ENCODE peak calls at places on chromosomes 5 and 9, in nine cellular contexts. One of them, this sample, is unnamed.

GRCh38 chr5:94707359-94707758 is 88.9 kb downstream of the SLF1 start:
- DNase-seq in PC-3: peak
- DNase-seq in RWPE1: no peak
- DNase-seq in left ventricle myocardium inferior: no peak
- DNase-seq in lung: no peak
- DNase-seq in HCT116: no peak
- DNase-seq in right atrium auricular region: no peak
- DNase-seq in heart right ventricle: no peak
- DNase-seq in osteoblast: no peak
- DNase-seq in this sample: no peak

GRCh38 chr5:57221049-57221568 is 47.2 kb downstream of the GPBP1 start:
- DNase-seq in PC-3: peak
- DNase-seq in RWPE1: peak
- DNase-seq in left ventricle myocardium inferior: no peak
- DNase-seq in lung: no peak
- DNase-seq in HCT116: peak
- DNase-seq in right atrium auricular region: no peak
- DNase-seq in heart right ventricle: no peak
- DNase-seq in osteoblast: peak
- DNase-seq in this sample: no peak

GRCh38 chr5:137395011-137395755 is 103.9 kb downstream of the SPOCK1 start:
- DNase-seq in PC-3: peak
- DNase-seq in RWPE1: peak
- DNase-seq in left ventricle myocardium inferior: no peak
- DNase-seq in lung: no peak
- DNase-seq in HCT116: no peak
- DNase-seq in right atrium auricular region: no peak
- DNase-seq in heart right ventricle: no peak
- DNase-seq in osteoblast: peak
- DNase-seq in this sample: no peak

GRCh38 chr5:176621661-176622079 is 8.7 kb downstream of the SNCB start:
- DNase-seq in PC-3: no peak
- DNase-seq in RWPE1: no peak
- DNase-seq in left ventricle myocardium inferior: no peak
- DNase-seq in lung: no peak
- DNase-seq in HCT116: no peak
- DNase-seq in right atrium auricular region: no peak
- DNase-seq in heart right ventricle: no peak
- DNase-seq in osteoblast: peak
- DNase-seq in this sample: no peak

GRCh38 chr5:1052641-1053390 is 44.2 kb downstream of the NKD2 start:
- DNase-seq in PC-3: no peak
- DNase-seq in RWPE1: no peak
- DNase-seq in left ventricle myocardium inferior: peak
- DNase-seq in lung: no peak
- DNase-seq in HCT116: no peak
- DNase-seq in right atrium auricular region: no peak
- DNase-seq in heart right ventricle: peak
- DNase-seq in osteoblast: peak
- DNase-seq in this sample: no peak

GRCh38 chr5:69517763-69518212 is 25.2 kb downstream of the OCLN start:
- DNase-seq in PC-3: peak
- DNase-seq in RWPE1: peak
- DNase-seq in left ventricle myocardium inferior: no peak
- DNase-seq in lung: peak
- DNase-seq in HCT116: no peak
- DNase-seq in right atrium auricular region: no peak
- DNase-seq in heart right ventricle: no peak
- DNase-seq in osteoblast: peak
- DNase-seq in this sample: no peak

GRCh38 chr5:150575745-150576448 is 64.6 kb upstream of the SYNPO start:
- DNase-seq in PC-3: no peak
- DNase-seq in RWPE1: no peak
- DNase-seq in left ventricle myocardium inferior: no peak
- DNase-seq in lung: no peak
- DNase-seq in HCT116: no peak
- DNase-seq in right atrium auricular region: no peak
- DNase-seq in heart right ventricle: no peak
- DNase-seq in osteoblast: no peak
- DNase-seq in this sample: no peak

GRCh38 chr5:171520300-171521170 is 101.1 kb downstream of the FGF18 start:
- DNase-seq in PC-3: peak
- DNase-seq in RWPE1: peak
- DNase-seq in left ventricle myocardium inferior: peak
- DNase-seq in lung: no peak
- DNase-seq in HCT116: no peak
- DNase-seq in right atrium auricular region: no peak
- DNase-seq in heart right ventricle: peak
- DNase-seq in osteoblast: peak
- DNase-seq in this sample: no peak

GRCh38 chr9:75850459-75851200 is 39.8 kb upstream of the PCSK5 start:
- DNase-seq in PC-3: no peak
- DNase-seq in RWPE1: no peak
- DNase-seq in left ventricle myocardium inferior: no peak
- DNase-seq in lung: no peak
- DNase-seq in HCT116: no peak
- DNase-seq in right atrium auricular region: no peak
- DNase-seq in heart right ventricle: no peak
- DNase-seq in osteoblast: no peak
- DNase-seq in this sample: no peak

GRCh38 chr9:90925581-90926257 is 124.1 kb downstream of the SYK start:
- DNase-seq in PC-3: no peak
- DNase-seq in RWPE1: peak
- DNase-seq in left ventricle myocardium inferior: no peak
- DNase-seq in lung: no peak
- DNase-seq in HCT116: no peak
- DNase-seq in right atrium auricular region: no peak
- DNase-seq in heart right ventricle: no peak
- DNase-seq in osteoblast: peak
- DNase-seq in this sample: no peak

GRCh38 chr5:98510111-98510510 is 263.4 kb upstream of the RGMB start:
- DNase-seq in PC-3: peak
- DNase-seq in RWPE1: no peak
- DNase-seq in left ventricle myocardium inferior: no peak
- DNase-seq in lung: no peak
- DNase-seq in HCT116: no peak
- DNase-seq in right atrium auricular region: no peak
- DNase-seq in heart right ventricle: no peak
- DNase-seq in osteoblast: no peak
- DNase-seq in this sample: peak

GRCh38 chr5:143968071-143968878 is 156.3 kb downstream of the HMHB1 start:
- DNase-seq in PC-3: peak
- DNase-seq in RWPE1: peak
- DNase-seq in left ventricle myocardium inferior: no peak
- DNase-seq in lung: no peak
- DNase-seq in HCT116: peak
- DNase-seq in right atrium auricular region: no peak
- DNase-seq in heart right ventricle: no peak
- DNase-seq in osteoblast: peak
- DNase-seq in this sample: no peak

GRCh38 chr5:1018596-1018995 is 10.0 kb downstream of the NKD2 start:
- DNase-seq in PC-3: no peak
- DNase-seq in RWPE1: no peak
- DNase-seq in left ventricle myocardium inferior: peak
- DNase-seq in lung: no peak
- DNase-seq in HCT116: no peak
- DNase-seq in right atrium auricular region: no peak
- DNase-seq in heart right ventricle: peak
- DNase-seq in osteoblast: no peak
- DNase-seq in this sample: no peak

GRCh38 chr5:115193295-115193694 is 23.6 kb upstream of the TRIM36 start:
- DNase-seq in PC-3: no peak
- DNase-seq in RWPE1: no peak
- DNase-seq in left ventricle myocardium inferior: no peak
- DNase-seq in lung: no peak
- DNase-seq in HCT116: no peak
- DNase-seq in right atrium auricular region: no peak
- DNase-seq in heart right ventricle: no peak
- DNase-seq in osteoblast: no peak
- DNase-seq in this sample: no peak

GRCh38 chr9:16869140-16869903 is 1.1 kb downstream of the BNC2 start:
- DNase-seq in PC-3: peak
- DNase-seq in RWPE1: no peak
- DNase-seq in left ventricle myocardium inferior: no peak
- DNase-seq in lung: no peak
- DNase-seq in HCT116: no peak
- DNase-seq in right atrium auricular region: peak
- DNase-seq in heart right ventricle: no peak
- DNase-seq in osteoblast: peak
- DNase-seq in this sample: no peak

GRCh38 chr5:57442080-57442839 is 40.4 kb downstream of the ACTBL2 start:
- DNase-seq in PC-3: peak
- DNase-seq in RWPE1: peak
- DNase-seq in left ventricle myocardium inferior: no peak
- DNase-seq in lung: no peak
- DNase-seq in HCT116: no peak
- DNase-seq in right atrium auricular region: no peak
- DNase-seq in heart right ventricle: no peak
- DNase-seq in osteoblast: peak
- DNase-seq in this sample: no peak

GRCh38 chr9:98022447-98022846 is 34.1 kb upstream of the NANS start:
- DNase-seq in PC-3: no peak
- DNase-seq in RWPE1: no peak
- DNase-seq in left ventricle myocardium inferior: no peak
- DNase-seq in lung: no peak
- DNase-seq in HCT116: no peak
- DNase-seq in right atrium auricular region: no peak
- DNase-seq in heart right ventricle: no peak
- DNase-seq in osteoblast: no peak
- DNase-seq in this sample: no peak

GRCh38 chr5:112921031-112921832 is 795 bp downstream of the REEP5 start:
- DNase-seq in PC-3: peak
- DNase-seq in RWPE1: peak
- DNase-seq in left ventricle myocardium inferior: peak
- DNase-seq in lung: peak
- DNase-seq in HCT116: peak
- DNase-seq in right atrium auricular region: no peak
- DNase-seq in heart right ventricle: peak
- DNase-seq in osteoblast: peak
- DNase-seq in this sample: peak
- H3K27ac ChIP-seq in PC-3: peak
- H3K27ac ChIP-seq in RWPE1: peak
- H3K27ac ChIP-seq in left ventricle myocardium inferior: peak
- H3K27ac ChIP-seq in lung: peak
- H3K27ac ChIP-seq in HCT116: peak
- H3K27ac ChIP-seq in right atrium auricular region: peak
- H3K27ac ChIP-seq in heart right ventricle: peak
- H3K27ac ChIP-seq in osteoblast: peak
- H3K27ac ChIP-seq in this sample: peak

DNA sequence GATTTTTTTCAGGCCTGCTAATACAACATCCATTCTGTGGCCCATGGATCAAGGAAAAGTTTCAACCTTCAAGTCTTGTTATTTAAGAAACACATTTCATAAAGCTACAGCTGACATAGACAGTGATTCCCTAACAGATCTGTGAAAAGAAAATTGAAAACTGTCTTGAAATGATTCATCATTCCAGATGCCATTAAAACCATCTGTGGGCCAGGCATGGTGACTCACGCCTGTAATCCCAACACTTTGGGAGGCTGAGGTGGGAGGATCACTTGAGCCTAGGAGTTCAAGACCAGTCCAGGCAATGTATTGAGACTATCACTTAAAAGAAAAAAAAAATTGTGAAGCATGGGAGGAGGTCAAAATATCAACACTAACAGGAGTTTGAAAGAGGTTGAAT is 6.0 kb downstream of the RAPGEF6 start:
- DNase-seq in PC-3: peak
- DNase-seq in RWPE1: peak
- DNase-seq in left ventricle myocardium inferior: no peak
- DNase-seq in lung: no peak
- DNase-seq in HCT116: no peak
- DNase-seq in right atrium auricular region: no peak
- DNase-seq in heart right ventricle: no peak
- DNase-seq in osteoblast: no peak
- DNase-seq in this sample: no peak
- H3K27ac ChIP-seq in PC-3: peak
- H3K27ac ChIP-seq in RWPE1: no peak
- H3K27ac ChIP-seq in left ventricle myocardium inferior: no peak
- H3K27ac ChIP-seq in lung: no peak
- H3K27ac ChIP-seq in HCT116: no peak
- H3K27ac ChIP-seq in right atrium auricular region: no peak
- H3K27ac ChIP-seq in heart right ventricle: no peak
- H3K27ac ChIP-seq in osteoblast: peak
- H3K27ac ChIP-seq in this sample: no peak

DNA sequence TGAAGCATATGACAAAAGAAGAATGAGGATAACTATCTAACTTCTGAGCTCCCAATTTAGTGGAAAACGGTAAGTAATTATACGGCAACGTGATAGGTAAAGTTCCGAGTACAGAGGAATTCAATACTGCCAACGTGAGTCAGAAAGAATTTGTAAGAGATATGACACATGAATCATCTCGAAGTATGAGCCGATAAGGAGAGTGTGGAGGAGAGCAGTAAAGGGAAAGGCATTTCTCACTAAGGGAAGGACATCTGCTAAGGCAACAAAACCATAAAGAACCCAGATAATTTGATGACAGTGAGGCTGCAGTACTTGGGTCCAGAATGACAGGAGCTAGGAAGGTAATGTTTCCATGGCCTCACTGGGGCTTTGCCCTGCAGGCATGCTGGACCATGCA is 11.0 kb downstream of the MPDZ start:
- DNase-seq in PC-3: peak
- DNase-seq in RWPE1: peak
- DNase-seq in left ventricle myocardium inferior: no peak
- DNase-seq in lung: no peak
- DNase-seq in HCT116: no peak
- DNase-seq in right atrium auricular region: no peak
- DNase-seq in heart right ventricle: no peak
- DNase-seq in osteoblast: peak
- DNase-seq in this sample: no peak
- H3K27ac ChIP-seq in PC-3: peak
- H3K27ac ChIP-seq in RWPE1: no peak
- H3K27ac ChIP-seq in left ventricle myocardium inferior: no peak
- H3K27ac ChIP-seq in lung: no peak
- H3K27ac ChIP-seq in HCT116: no peak
- H3K27ac ChIP-seq in right atrium auricular region: no peak
- H3K27ac ChIP-seq in heart right ventricle: peak
- H3K27ac ChIP-seq in osteoblast: peak
- H3K27ac ChIP-seq in this sample: no peak

DNA sequence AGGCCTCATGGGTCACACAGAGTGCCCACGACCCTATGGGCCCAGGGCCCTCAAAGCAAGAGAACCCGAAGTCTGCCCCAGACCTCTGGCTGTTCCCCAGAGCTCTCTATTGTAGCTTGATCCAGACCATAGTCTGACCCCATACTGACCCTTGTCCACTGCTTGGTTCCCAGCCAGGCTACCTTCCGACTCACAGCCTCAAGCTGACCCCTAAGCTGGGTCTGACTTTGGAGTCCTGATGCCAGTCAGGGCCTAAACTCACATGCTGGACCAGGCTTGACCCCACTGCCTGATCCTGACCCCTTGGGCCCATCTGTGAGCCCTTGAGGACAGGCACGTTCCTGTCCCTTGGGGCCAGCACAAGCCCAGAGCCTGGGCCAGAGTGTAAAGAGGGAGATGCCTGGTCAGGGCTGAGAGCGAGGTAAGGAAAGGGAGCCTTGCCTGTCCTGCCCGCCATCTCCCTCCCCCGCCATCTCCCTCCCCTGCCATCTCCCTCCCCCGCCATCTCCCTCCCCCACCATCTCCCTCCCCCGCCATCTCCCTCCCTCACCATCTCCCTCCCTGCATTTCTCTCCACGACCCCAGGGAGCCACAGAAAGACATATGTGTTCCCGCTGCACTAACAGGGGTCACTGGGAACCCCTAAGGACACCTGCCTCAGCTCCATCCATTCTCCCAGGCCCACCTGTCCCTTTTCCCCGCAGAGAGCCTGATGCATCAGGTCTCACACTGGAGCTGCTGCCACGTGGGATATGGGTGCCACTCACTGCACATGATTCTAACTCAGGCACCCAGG is 32.8 kb upstream of the ENHO start:
- DNase-seq in PC-3: no peak
- DNase-seq in RWPE1: no peak
- DNase-seq in left ventricle myocardium inferior: no peak
- DNase-seq in lung: no peak
- DNase-seq in HCT116: no peak
- DNase-seq in right atrium auricular region: no peak
- DNase-seq in heart right ventricle: no peak
- DNase-seq in osteoblast: peak
- DNase-seq in this sample: no peak
- H3K27ac ChIP-seq in PC-3: no peak
- H3K27ac ChIP-seq in RWPE1: no peak
- H3K27ac ChIP-seq in left ventricle myocardium inferior: no peak
- H3K27ac ChIP-seq in lung: no peak
- H3K27ac ChIP-seq in HCT116: no peak
- H3K27ac ChIP-seq in right atrium auricular region: no peak
- H3K27ac ChIP-seq in heart right ventricle: no peak
- H3K27ac ChIP-seq in osteoblast: no peak
- H3K27ac ChIP-seq in this sample: no peak